ENCODE peak calls at places on chromosomes 2 and 18, in nine cellular contexts. One of them, this sample, is unnamed. For H3K36me3, the result is how much of the 10 kb centered on the place peaks cover.

GRCh38 chr2:240519396-240520142 is 38.2 kb downstream of the ANKMY1 start:
- DNase-seq in neuronal stem cell: no peak
- DNase-seq in body of pancreas: no peak
- DNase-seq in BE2C: no peak
- DNase-seq in sigmoid colon: no peak
- DNase-seq in adipocyte: peak
- DNase-seq in aorta: peak
- DNase-seq in mesendoderm: no peak
- DNase-seq in tibial artery: no peak
- DNase-seq in this sample: peak

GRCh38 chr2:135245055-135245454 is 193.0 kb downstream of the RAB3GAP1 start:
- DNase-seq in sigmoid colon: no peak
- DNase-seq in tibial artery: no peak
- DNase-seq in adipocyte: peak
- DNase-seq in neuronal stem cell: no peak
- DNase-seq in body of pancreas: no peak
- DNase-seq in BE2C: no peak
- DNase-seq in aorta: no peak
- DNase-seq in mesendoderm: peak
- DNase-seq in this sample: no peak

GRCh38 chr2:199410130-199410529 is 47.6 kb downstream of the SATB2 start:
- DNase-seq in BE2C: no peak
- DNase-seq in tibial artery: no peak
- DNase-seq in sigmoid colon: no peak
- DNase-seq in mesendoderm: no peak
- DNase-seq in neuronal stem cell: no peak
- DNase-seq in aorta: no peak
- DNase-seq in adipocyte: peak
- DNase-seq in body of pancreas: no peak
- DNase-seq in this sample: no peak

GRCh38 chr2:219638217-219638947 is 11.0 kb downstream of the SLC4A3 start:
- DNase-seq in sigmoid colon: peak
- DNase-seq in aorta: no peak
- DNase-seq in body of pancreas: no peak
- DNase-seq in adipocyte: no peak
- DNase-seq in neuronal stem cell: no peak
- DNase-seq in BE2C: no peak
- DNase-seq in mesendoderm: peak
- DNase-seq in tibial artery: peak
- DNase-seq in this sample: peak

GRCh38 chr2:47276061-47276460 is 121.0 kb upstream of the STPG4 start:
- DNase-seq in mesendoderm: no peak
- DNase-seq in aorta: no peak
- DNase-seq in BE2C: no peak
- DNase-seq in body of pancreas: no peak
- DNase-seq in adipocyte: no peak
- DNase-seq in sigmoid colon: no peak
- DNase-seq in neuronal stem cell: no peak
- DNase-seq in tibial artery: no peak
- DNase-seq in this sample: no peak

GRCh38 chr2:84830095-84830494 is 50.8 kb downstream of the TRABD2A start:
- DNase-seq in sigmoid colon: peak
- DNase-seq in tibial artery: peak
- DNase-seq in body of pancreas: no peak
- DNase-seq in mesendoderm: peak
- DNase-seq in BE2C: no peak
- DNase-seq in adipocyte: no peak
- DNase-seq in neuronal stem cell: no peak
- DNase-seq in aorta: no peak
- DNase-seq in this sample: no peak

GRCh38 chr18:55641501-55641900 is 53.5 kb upstream of the TCF4 start:
- DNase-seq in BE2C: no peak
- DNase-seq in neuronal stem cell: no peak
- DNase-seq in body of pancreas: no peak
- DNase-seq in sigmoid colon: no peak
- DNase-seq in aorta: no peak
- DNase-seq in mesendoderm: no peak
- DNase-seq in adipocyte: no peak
- DNase-seq in tibial artery: no peak
- DNase-seq in this sample: no peak

GRCh38 chr2:172408143-172408766 is 19.1 kb upstream of the ITGA6 start:
- DNase-seq in sigmoid colon: no peak
- DNase-seq in mesendoderm: no peak
- DNase-seq in neuronal stem cell: no peak
- DNase-seq in BE2C: no peak
- DNase-seq in adipocyte: no peak
- DNase-seq in body of pancreas: peak
- DNase-seq in tibial artery: no peak
- DNase-seq in aorta: no peak
- DNase-seq in this sample: no peak

GRCh38 chr2:8677646-8678592 is 3.9 kb upstream of the ID2 start:
- DNase-seq in body of pancreas: peak
- DNase-seq in mesendoderm: peak
- DNase-seq in aorta: peak
- DNase-seq in sigmoid colon: peak
- DNase-seq in neuronal stem cell: peak
- DNase-seq in BE2C: peak
- DNase-seq in tibial artery: peak
- DNase-seq in adipocyte: peak
- DNase-seq in this sample: peak

GRCh38 chr2:48266698-48267097 is 263.3 kb upstream of the STON1 start:
- DNase-seq in sigmoid colon: no peak
- DNase-seq in body of pancreas: no peak
- DNase-seq in mesendoderm: no peak
- DNase-seq in aorta: no peak
- DNase-seq in adipocyte: no peak
- DNase-seq in BE2C: no peak
- DNase-seq in tibial artery: no peak
- DNase-seq in neuronal stem cell: no peak
- DNase-seq in this sample: no peak

GRCh38 chr2:33108483-33109443 is 162.0 kb downstream of the LTBP1 start:
- DNase-seq in body of pancreas: no peak
- DNase-seq in neuronal stem cell: no peak
- DNase-seq in aorta: no peak
- DNase-seq in tibial artery: no peak
- DNase-seq in sigmoid colon: no peak
- DNase-seq in BE2C: peak
- DNase-seq in adipocyte: peak
- DNase-seq in mesendoderm: no peak
- DNase-seq in this sample: no peak

GRCh38 chr2:239226677-239227076 is 174.1 kb downstream of the HDAC4 start:
- DNase-seq in adipocyte: no peak
- DNase-seq in sigmoid colon: peak
- DNase-seq in mesendoderm: no peak
- DNase-seq in BE2C: no peak
- DNase-seq in aorta: no peak
- DNase-seq in neuronal stem cell: no peak
- DNase-seq in body of pancreas: no peak
- DNase-seq in tibial artery: no peak
- DNase-seq in this sample: no peak

GRCh38 chr2:62114564-62114963 is 81.4 kb upstream of the B3GNT2 start:
- DNase-seq in neuronal stem cell: no peak
- DNase-seq in sigmoid colon: peak
- DNase-seq in body of pancreas: peak
- DNase-seq in tibial artery: no peak
- DNase-seq in mesendoderm: peak
- DNase-seq in adipocyte: no peak
- DNase-seq in BE2C: peak
- DNase-seq in aorta: no peak
- DNase-seq in this sample: no peak

GRCh38 chr2:215420471-215420935 is 15.4 kb downstream of the FN1 start:
- DNase-seq in BE2C: no peak
- DNase-seq in body of pancreas: no peak
- DNase-seq in aorta: no peak
- DNase-seq in neuronal stem cell: no peak
- DNase-seq in sigmoid colon: no peak
- DNase-seq in adipocyte: no peak
- DNase-seq in tibial artery: no peak
- DNase-seq in mesendoderm: no peak
- DNase-seq in this sample: no peak

GRCh38 chr2:215425021-215425782 is 10.7 kb downstream of the FN1 start:
- DNase-seq in body of pancreas: no peak
- DNase-seq in adipocyte: no peak
- DNase-seq in neuronal stem cell: no peak
- DNase-seq in BE2C: no peak
- DNase-seq in mesendoderm: no peak
- DNase-seq in tibial artery: no peak
- DNase-seq in aorta: no peak
- DNase-seq in sigmoid colon: no peak
- DNase-seq in this sample: no peak

GRCh38 chr2:215422676-215423075 is 13.2 kb downstream of the FN1 start:
- DNase-seq in sigmoid colon: no peak
- DNase-seq in neuronal stem cell: no peak
- DNase-seq in BE2C: no peak
- DNase-seq in body of pancreas: no peak
- DNase-seq in aorta: no peak
- DNase-seq in tibial artery: no peak
- DNase-seq in adipocyte: no peak
- DNase-seq in mesendoderm: no peak
- DNase-seq in this sample: no peak

GRCh38 chr2:215423234-215423633 is 12.6 kb downstream of the FN1 start:
- DNase-seq in adipocyte: no peak
- DNase-seq in sigmoid colon: no peak
- DNase-seq in tibial artery: no peak
- DNase-seq in body of pancreas: no peak
- DNase-seq in mesendoderm: no peak
- DNase-seq in aorta: no peak
- DNase-seq in BE2C: no peak
- DNase-seq in neuronal stem cell: no peak
- DNase-seq in this sample: no peak

GRCh38 chr2:215423928-215424540 is 11.8 kb downstream of the FN1 start:
- DNase-seq in neuronal stem cell: no peak
- DNase-seq in mesendoderm: no peak
- DNase-seq in body of pancreas: no peak
- DNase-seq in tibial artery: no peak
- DNase-seq in BE2C: no peak
- DNase-seq in sigmoid colon: no peak
- DNase-seq in adipocyte: no peak
- DNase-seq in aorta: no peak
- DNase-seq in this sample: no peak
- H3K36me3 ChIP-seq in neuronal stem cell: half or more
- H3K36me3 ChIP-seq in mesendoderm: under half
- H3K36me3 ChIP-seq in body of pancreas: under half
- H3K36me3 ChIP-seq in tibial artery: half or more
- H3K36me3 ChIP-seq in BE2C: under half
- H3K36me3 ChIP-seq in sigmoid colon: under half
- H3K36me3 ChIP-seq in adipocyte: half or more
- H3K36me3 ChIP-seq in aorta: under half
- H3K36me3 ChIP-seq in this sample: under half

DNA sequence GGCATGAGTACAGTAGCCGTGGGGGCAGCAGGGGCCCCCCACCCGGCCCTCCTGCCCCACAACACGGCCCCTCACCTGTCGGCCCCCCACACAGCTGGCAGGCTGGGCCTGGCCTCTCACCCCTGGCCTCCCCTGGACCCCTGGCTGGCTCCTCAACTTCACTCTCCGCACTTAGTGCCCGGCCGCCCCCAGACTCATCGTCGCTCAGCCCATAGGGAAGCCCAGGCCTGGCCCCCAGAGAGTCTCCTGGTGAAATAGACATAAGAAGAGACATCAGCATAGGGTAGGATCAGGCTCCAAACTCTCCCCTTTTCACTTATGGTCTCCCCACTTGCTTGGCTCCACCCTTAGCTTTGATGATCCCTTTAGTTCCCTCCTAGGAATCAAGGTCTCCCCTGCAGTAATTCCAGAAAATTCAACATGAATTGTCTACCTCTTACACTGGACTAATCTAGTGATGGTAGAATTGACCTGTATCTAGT is 1.7 kb downstream of the ZNF513 start:
- DNase-seq in BE2C: no peak
- DNase-seq in sigmoid colon: no peak
- DNase-seq in mesendoderm: no peak
- DNase-seq in body of pancreas: no peak
- DNase-seq in aorta: no peak
- DNase-seq in tibial artery: no peak
- DNase-seq in neuronal stem cell: no peak
- DNase-seq in adipocyte: no peak
- DNase-seq in this sample: no peak
- H3K36me3 ChIP-seq in BE2C: half or more
- H3K36me3 ChIP-seq in sigmoid colon: under half
- H3K36me3 ChIP-seq in mesendoderm: under half
- H3K36me3 ChIP-seq in body of pancreas: under half
- H3K36me3 ChIP-seq in aorta: under half
- H3K36me3 ChIP-seq in tibial artery: half or more
- H3K36me3 ChIP-seq in neuronal stem cell: half or more
- H3K36me3 ChIP-seq in adipocyte: half or more
- H3K36me3 ChIP-seq in this sample: half or more

GRCh38 chr2:215383652-215384279 is 52.1 kb downstream of the FN1 start:
- DNase-seq in BE2C: no peak
- DNase-seq in sigmoid colon: no peak
- DNase-seq in tibial artery: no peak
- DNase-seq in adipocyte: no peak
- DNase-seq in neuronal stem cell: no peak
- DNase-seq in aorta: no peak
- DNase-seq in body of pancreas: no peak
- DNase-seq in mesendoderm: no peak
- DNase-seq in this sample: no peak

GRCh38 chr2:215382480-215382879 is 53.4 kb downstream of the FN1 start:
- DNase-seq in aorta: no peak
- DNase-seq in adipocyte: no peak
- DNase-seq in tibial artery: no peak
- DNase-seq in BE2C: no peak
- DNase-seq in mesendoderm: no peak
- DNase-seq in sigmoid colon: no peak
- DNase-seq in body of pancreas: no peak
- DNase-seq in neuronal stem cell: no peak
- DNase-seq in this sample: no peak

GRCh38 chr2:215386566-215386965 is 49.3 kb downstream of the FN1 start:
- DNase-seq in mesendoderm: no peak
- DNase-seq in tibial artery: no peak
- DNase-seq in BE2C: no peak
- DNase-seq in neuronal stem cell: no peak
- DNase-seq in adipocyte: no peak
- DNase-seq in body of pancreas: no peak
- DNase-seq in aorta: no peak
- DNase-seq in sigmoid colon: no peak
- DNase-seq in this sample: no peak

GRCh38 chr2:215382011-215382410 is 53.9 kb downstream of the FN1 start:
- DNase-seq in body of pancreas: no peak
- DNase-seq in aorta: no peak
- DNase-seq in BE2C: no peak
- DNase-seq in mesendoderm: no peak
- DNase-seq in adipocyte: no peak
- DNase-seq in sigmoid colon: no peak
- DNase-seq in tibial artery: no peak
- DNase-seq in neuronal stem cell: no peak
- DNase-seq in this sample: no peak

GRCh38 chr2:215384710-215385109 is 51.2 kb downstream of the FN1 start:
- DNase-seq in sigmoid colon: no peak
- DNase-seq in adipocyte: no peak
- DNase-seq in body of pancreas: no peak
- DNase-seq in BE2C: no peak
- DNase-seq in neuronal stem cell: no peak
- DNase-seq in tibial artery: no peak
- DNase-seq in mesendoderm: no peak
- DNase-seq in aorta: no peak
- DNase-seq in this sample: no peak
- H3K36me3 ChIP-seq in sigmoid colon: half or more
- H3K36me3 ChIP-seq in adipocyte: half or more
- H3K36me3 ChIP-seq in body of pancreas: under half
- H3K36me3 ChIP-seq in BE2C: under half
- H3K36me3 ChIP-seq in neuronal stem cell: half or more
- H3K36me3 ChIP-seq in tibial artery: half or more
- H3K36me3 ChIP-seq in mesendoderm: under half
- H3K36me3 ChIP-seq in aorta: under half
- H3K36me3 ChIP-seq in this sample: under half

GRCh38 chr2:215421859-215422461 is 13.9 kb downstream of the FN1 start:
- DNase-seq in neuronal stem cell: no peak
- DNase-seq in body of pancreas: no peak
- DNase-seq in tibial artery: no peak
- DNase-seq in aorta: no peak
- DNase-seq in adipocyte: no peak
- DNase-seq in sigmoid colon: no peak
- DNase-seq in BE2C: no peak
- DNase-seq in mesendoderm: no peak
- DNase-seq in this sample: no peak
- H3K36me3 ChIP-seq in neuronal stem cell: half or more
- H3K36me3 ChIP-seq in body of pancreas: under half
- H3K36me3 ChIP-seq in tibial artery: half or more
- H3K36me3 ChIP-seq in aorta: under half
- H3K36me3 ChIP-seq in adipocyte: half or more
- H3K36me3 ChIP-seq in sigmoid colon: under half
- H3K36me3 ChIP-seq in BE2C: under half
- H3K36me3 ChIP-seq in mesendoderm: under half
- H3K36me3 ChIP-seq in this sample: under half